ENCODE peak calls at places on chromosomes 11 and 22, in eight cellular contexts. H, N, O, Q, J, U, E and K are unnamed samples.

GRCh38 chr22:50517495-50518260 is 7.7 kb downstream of the SCO2 start:
- DNase-seq in J (no peak), Q (no peak), N (no peak), O (no peak), E (no peak), U (no peak), H (no peak), K (no peak)

GRCh38 chr22:31250740-31251330 is 38.7 kb downstream of the LIMK2 start:
- DNase-seq in Q (no peak), O (no peak), U (no peak), J (no peak), H (no peak), E (no peak), N (no peak), K (no peak)

GRCh38 chr11:2270322-2271076 is at the start of gene ASCL2:
- DNase-seq in J (no peak), Q (no peak), N (peak; percentile 33), U (no peak), H (no peak), E (no peak), O (no peak), K (no peak)

GRCh38 chr11:91947215-91947614 is 277.4 kb upstream of the FAT3 start:
- DNase-seq in N (no peak), J (no peak), U (no peak), O (no peak), Q (no peak), E (no peak), H (no peak), K (no peak)

GRCh38 chr11:68043029-68043348 is 4.2 kb downstream of the TCIRG1 start:
- DNase-seq in N (no peak), H (no peak), U (no peak), O (no peak), J (no peak), E (no peak), Q (no peak), K (peak; percentile 20)

GRCh38 chr11:13384837-13385417 is 78.1 kb downstream of the BTBD10 start:
- DNase-seq in N (peak; percentile 47), U (no peak), J (peak; percentile 1), O (peak; percentile 19), Q (peak; percentile 8), E (peak; percentile 46), H (peak; percentile 1), K (peak; percentile 21)

GRCh38 chr11:12702999-12703453 is 28.8 kb downstream of the TEAD1 start:
- DNase-seq in J (no peak), U (no peak), O (no peak), H (no peak), E (no peak), N (no peak), Q (no peak), K (no peak)

GRCh38 chr11:131744847-131745246 is 374.4 kb downstream of the NTM start:
- DNase-seq in H (no peak), E (no peak), N (no peak), O (no peak), Q (no peak), J (no peak), U (no peak), K (no peak)

GRCh38 chr11:31160504-31161422 is 208.8 kb downstream of the DCDC1 start:
- DNase-seq in O (no peak), H (no peak), U (no peak), J (no peak), N (no peak), Q (no peak), E (peak; percentile 25), K (no peak)

GRCh38 chr11:17722000-17722643 is 2.8 kb downstream of the MYOD1 start:
- DNase-seq in U (no peak), J (no peak), E (peak; percentile 56), H (no peak), O (no peak), Q (no peak), N (no peak), K (no peak)

GRCh38 chr11:44309483-44310197 is at the start of gene ALX4:
- DNase-seq in J (no peak), U (no peak), H (no peak), Q (no peak), N (peak; percentile 48), O (peak; percentile 56), E (peak; percentile 72), K (no peak)

GRCh38 chr11:45817191-45817590 is 12.2 kb downstream of the SLC35C1 start:
- DNase-seq in E (no peak), O (no peak), H (no peak), Q (no peak), U (no peak), N (no peak), J (no peak), K (peak; percentile 69)

GRCh38 chr11:126647735-126648134 is 292.2 kb downstream of the ST3GAL4 start:
- DNase-seq in Q (peak; percentile 41), O (no peak), U (no peak), E (peak; percentile 62), H (no peak), J (no peak), N (no peak), K (no peak)

GRCh38 chr22:33210129-33210784 is 152.1 kb upstream of the SYN3 start:
- DNase-seq in E (peak; percentile 41), J (no peak), O (peak; percentile 14), U (no peak), H (peak; percentile 12), N (no peak), Q (no peak), K (peak; percentile 72)

GRCh38 chr11:75313457-75314272 is 37.8 kb downstream of the ARRB1 start:
- DNase-seq in N (no peak), J (no peak), Q (no peak), O (no peak), H (no peak), E (no peak), U (no peak), K (no peak)

GRCh38 chr22:19607198-19608113 is 83.2 kb upstream of the CLDN5 start:
- DNase-seq in H (no peak), E (no peak), U (no peak), Q (no peak), N (no peak), J (no peak), O (peak; percentile 38), K (peak; percentile 33)

GRCh38 chr11:55942785-55943392 is 6.7 kb upstream of the OR5I1 start:
- DNase-seq in Q (no peak), N (no peak), J (no peak), E (peak; percentile 62), U (no peak), H (peak; percentile 12), O (no peak), K (peak; percentile 3)